ENCODE peak calls at places on chromosomes 12 and 14, in ten cellular contexts. E, O, K, U, N, H, W, S, C and V are unnamed samples. For H3K4me1, the result is how much of the 10 kb centered on the place peaks cover.

GRCh38 chr12:19946549-19946948 is 421.8 kb upstream of the PDE3A start:
- DNase-seq in W (no peak), U (no peak), C (no peak), E (no peak), O (peak), N (no peak), K (no peak), H (no peak), S (no peak), V (no peak)

GRCh38 chr12:17372508-17372907 is 717.5 kb downstream of the RERGL start:
- DNase-seq in E (no peak), C (no peak), U (no peak), O (no peak), W (no peak), S (no peak), K (no peak), N (no peak), H (no peak), V (no peak)

GRCh38 chr14:71532349-71532748 is 399.9 kb upstream of the RGS6 start:
- DNase-seq in K (no peak), E (no peak), N (no peak), U (no peak), W (peak), O (no peak), H (no peak), S (no peak), C (no peak), V (no peak)

GRCh38 chr12:43737646-43738045 is 20.9 kb downstream of the PUS7L start:
- DNase-seq in S (peak), E (no peak), H (no peak), N (no peak), O (no peak), C (no peak), W (no peak), K (no peak), U (no peak), V (no peak)

GRCh38 chr14:103232338-103232808 is 101.7 kb upstream of the EIF5 start:
- DNase-seq in N (no peak), O (no peak), K (no peak), W (peak), S (no peak), C (no peak), U (no peak), E (no peak), H (no peak), V (no peak)

GRCh38 chr12:121251838-121252237 is 41.9 kb downstream of the P2RX4 start:
- DNase-seq in E (no peak), K (no peak), O (no peak), U (no peak), W (no peak), C (no peak), H (no peak), S (no peak), N (no peak), V (no peak)

GRCh38 chr14:87745507-87746118 is 247.4 kb downstream of the GALC start:
- DNase-seq in K (no peak), E (no peak), C (peak), W (peak), U (no peak), O (no peak), H (no peak), S (peak), N (no peak), V (peak)

GRCh38 chr12:115000038-115000437 is 316.1 kb upstream of the TBX3 start:
- DNase-seq in S (no peak), E (no peak), U (no peak), H (no peak), N (no peak), W (no peak), C (peak), O (no peak), K (no peak), V (no peak)

GRCh38 chr12:1104088-1104800 is 113.2 kb downstream of the ERC1 start:
- DNase-seq in C (no peak), W (no peak), N (no peak), K (no peak), O (no peak), H (no peak), E (no peak), U (no peak), S (no peak), V (no peak)

GRCh38 chr12:113069751-113070116 is 13.2 kb downstream of the DTX1 start:
- DNase-seq in N (no peak), O (no peak), H (no peak), E (no peak), U (no peak), K (no peak), W (no peak), C (no peak), S (no peak), V (peak)

GRCh38 chr12:116876151-116876869 is 4.9 kb downstream of the HRK start:
- DNase-seq in U (no peak), O (no peak), K (no peak), N (no peak), C (no peak), S (no peak), W (peak), E (no peak), H (no peak), V (no peak)

GRCh38 chr12:48032597-48032996 is 28.3 kb upstream of the COL2A1 start:
- DNase-seq in N (no peak), W (no peak), E (no peak), O (no peak), H (no peak), C (no peak), U (no peak), S (no peak), K (no peak), V (no peak)

GRCh38 chr14:68824517-68825347 is 31.9 kb upstream of the ZFP36L1 start:
- DNase-seq in O (peak), K (peak), U (peak), S (no peak), E (peak), H (no peak), C (peak), W (peak), N (peak), V (peak)

GRCh38 chr12:7637641-7638040 is 28.1 kb downstream of the APOBEC1 start:
- DNase-seq in U (no peak), S (no peak), E (no peak), C (no peak), N (no peak), O (no peak), W (no peak), H (no peak), K (no peak), V (no peak)

GRCh38 chr14:103519043-103519836 is 3.4 kb downstream of the CKB start:
- DNase-seq in W (no peak), N (no peak), H (no peak), U (peak), O (no peak), S (no peak), E (peak), C (no peak), K (no peak), V (peak)

GRCh38 chr12:26197832-26198231 is 2.5 kb downstream of the SSPN start:
- DNase-seq in O (no peak), K (no peak), S (no peak), W (no peak), U (no peak), H (no peak), E (no peak), N (no peak), C (no peak), V (no peak)

GRCh38 chr14:63302135-63302534 is 16.6 kb downstream of the GPHB5 start:
- DNase-seq in K (no peak), O (no peak), C (no peak), U (no peak), W (no peak), H (no peak), E (no peak), N (no peak), S (no peak), V (no peak)

GRCh38 chr12:52050771-52051541 is at the start of gene NR4A1:
- DNase-seq in C (peak), N (peak), H (peak), W (peak), S (peak), E (peak), U (peak), K (peak), O (peak), V (peak)

GRCh38 chr14:34781242-34781641 is 66.8 kb upstream of the CFL2 start:
- DNase-seq in K (no peak), W (no peak), U (no peak), E (no peak), S (peak), O (peak), C (no peak), H (no peak), N (no peak), V (no peak)

GRCh38 chr12:78290606-78291345 is 460.1 kb downstream of the NAV3 start:
- DNase-seq in C (no peak), U (no peak), N (no peak), E (no peak), W (no peak), H (no peak), O (no peak), K (no peak), S (peak), V (no peak)

GRCh38 chr12:82663893-82664292 is 22.8 kb upstream of the TMTC2 start:
- DNase-seq in E (no peak), K (no peak), S (no peak), O (no peak), U (no peak), W (no peak), N (no peak), C (no peak), H (no peak), V (no peak)

GRCh38 chr14:54979039-54979438 is 47.9 kb downstream of the WDHD1 start:
- DNase-seq in E (no peak), O (no peak), N (no peak), S (no peak), W (no peak), U (no peak), H (no peak), C (no peak), K (no peak), V (no peak)

GRCh38 chr12:14948672-14949071 is 10.3 kb upstream of the ERP27 start:
- DNase-seq in W (no peak), K (no peak), O (peak), S (no peak), U (no peak), E (no peak), C (peak), N (no peak), H (no peak), V (no peak)

GRCh38 chr12:107400686-107401447 is 284.7 kb upstream of the PWP1 start:
- DNase-seq in N (no peak), W (no peak), K (no peak), O (no peak), E (no peak), U (no peak), C (no peak), H (no peak), S (no peak), V (no peak)

GRCh38 chr14:103312006-103312635 is 21.9 kb upstream of the EIF5 start:
- DNase-seq in U (no peak), O (no peak), C (no peak), N (no peak), W (no peak), S (no peak), H (no peak), E (no peak), K (no peak), V (no peak)

GRCh38 chr14:106845286-106846087 is 1319.1 kb downstream of the TMEM121 start:
- DNase-seq in U (peak), K (no peak), H (no peak), O (no peak), S (no peak), N (no peak), W (no peak), C (no peak), E (no peak), V (peak)

GRCh38 chr12:106119301-106119700 is 19.5 kb downstream of the NUAK1 start:
- DNase-seq in E (no peak), H (no peak), C (no peak), N (no peak), K (no peak), U (no peak), W (no peak), S (no peak), O (no peak), V (no peak)

GRCh38 chr14:50038398-50039119 is 77.8 kb downstream of the VCPKMT start:
- DNase-seq in K (no peak), N (no peak), O (no peak), E (no peak), U (no peak), C (no peak), S (peak), H (no peak), W (no peak), V (no peak)

GRCh38 chr12:90945070-90945649 is 9.8 kb downstream of the CCER1 start:
- DNase-seq in E (no peak), U (no peak), S (no peak), C (peak), W (peak), N (no peak), K (no peak), H (no peak), O (peak), V (no peak)
- TF ChIP-seq CTCF in E (peak), U (peak), S (peak), C (peak), W (peak), N (no peak), K (peak), H (peak), O (peak), V (peak)

GRCh38 chr14:99252940-99253868 is 18.8 kb downstream of the BCL11B start:
- DNase-seq in W (no peak), K (no peak), O (no peak), S (no peak), H (no peak), E (no peak), N (no peak), C (no peak), U (no peak), V (no peak)

GRCh38 chr14:99251721-99252120 is 20.3 kb downstream of the BCL11B start:
- DNase-seq in S (no peak), W (no peak), N (no peak), O (no peak), K (no peak), C (no peak), U (no peak), E (no peak), H (no peak), V (no peak)

GRCh38 chr14:99253890-99254289 is 18.1 kb downstream of the BCL11B start:
- DNase-seq in W (no peak), K (no peak), C (no peak), N (no peak), O (no peak), E (no peak), H (no peak), U (no peak), S (no peak), V (no peak)

GRCh38 chr14:99250636-99251208 is 21.3 kb downstream of the BCL11B start:
- DNase-seq in W (no peak), E (no peak), O (no peak), S (no peak), K (no peak), U (no peak), C (no peak), N (no peak), H (no peak), V (no peak)

DNA sequence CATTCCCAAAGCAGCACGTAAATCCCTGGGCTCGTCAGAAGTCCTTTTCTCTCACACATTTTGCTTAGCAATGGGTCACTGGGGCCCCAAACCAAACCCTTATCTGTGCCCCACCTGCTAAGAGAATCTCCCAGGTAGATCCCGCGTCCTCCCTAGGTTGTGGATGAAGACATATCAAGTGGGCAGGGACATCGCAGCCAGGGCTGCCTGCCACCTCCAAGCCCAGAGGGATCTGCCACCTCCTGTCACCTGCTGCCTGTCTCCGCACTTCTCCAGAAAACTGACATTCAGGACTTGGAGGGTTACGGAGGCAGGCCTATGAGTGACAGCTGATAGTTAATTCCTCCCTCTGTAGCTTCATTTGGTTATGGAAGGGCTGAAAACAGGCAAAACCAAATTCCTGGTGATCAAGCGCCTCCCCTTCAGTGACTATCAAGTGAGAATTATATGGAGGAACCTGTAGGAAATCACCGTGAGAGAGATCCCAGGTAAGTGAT is 19.5 kb downstream of the BCL11B start:
- DNase-seq in W (no peak), C (no peak), E (no peak), K (no peak), O (no peak), S (no peak), U (no peak), N (no peak), H (no peak), V (no peak)
- H3K27ac ChIP-seq in W (no peak), C (no peak), E (no peak), K (no peak), O (no peak), S (no peak), U (no peak), N (no peak), H (no peak), V (no peak)

GRCh38 chr12:88570103-88570502 is 10.2 kb downstream of the KITLG start:
- DNase-seq in C (no peak), H (no peak), K (no peak), E (no peak), U (no peak), O (peak), W (no peak), N (no peak), S (no peak), V (no peak)
- H3K4me1 ChIP-seq in C (under half), H (half or more), K (under half), E (half or more), U (under half), O (under half), W (under half), N (under half), S (under half), V (under half)

GRCh38 chr12:131223791-131224567 is 270.3 kb downstream of the ADGRD1 start:
- DNase-seq in E (no peak), S (no peak), H (no peak), U (no peak), O (no peak), N (no peak), K (peak), C (no peak), W (no peak), V (no peak)
- TF ChIP-seq CTCF in E (no peak), S (no peak), H (no peak), U (no peak), O (no peak), N (no peak), K (no peak), C (no peak), W (no peak), V (no peak)

GRCh38 chr12:110170535-110171185 is 46.5 kb downstream of the IFT81 start:
- DNase-seq in W (no peak), S (no peak), E (no peak), C (no peak), O (no peak), U (no peak), H (no peak), N (no peak), K (no peak), V (no peak)

GRCh38 chr12:110171636-110172035 is 47.5 kb downstream of the IFT81 start:
- DNase-seq in N (no peak), E (no peak), H (no peak), K (no peak), S (no peak), U (no peak), O (no peak), C (no peak), W (no peak), V (no peak)

GRCh38 chr12:110171186-110171538 is 47.0 kb downstream of the IFT81 start:
- DNase-seq in C (no peak), N (no peak), E (no peak), W (no peak), U (no peak), S (no peak), O (no peak), K (no peak), H (no peak), V (no peak)

GRCh38 chr12:110165540-110166159 is 41.5 kb downstream of the IFT81 start:
- DNase-seq in E (no peak), K (no peak), H (no peak), O (no peak), U (no peak), W (no peak), C (peak), S (no peak), N (no peak), V (no peak)

GRCh38 chr12:110168732-110169455 is 44.7 kb downstream of the IFT81 start:
- DNase-seq in E (no peak), U (no peak), H (no peak), C (no peak), W (no peak), K (no peak), O (no peak), S (no peak), N (no peak), V (no peak)
- H3K27ac ChIP-seq in E (no peak), U (no peak), H (no peak), C (no peak), W (no peak), K (peak), O (no peak), S (no peak), N (no peak), V (no peak)